ENCODE peak calls at places on chromosomes 11 and 22, in five cellular contexts. One of them, this sample, is unnamed.

GRCh38 chr11:15864021-15864805 is 492.1 kb downstream of the SOX6 start:
- ATAC-seq in right cardiac atrium: no peak
- ATAC-seq in T-helper 17 cell: no peak
- ATAC-seq in naive B cell: no peak
- ATAC-seq in activated naive CD8-positive, alpha-beta T cell treated with anti-CD3 and anti-CD28 coated beads, Interleukin-2, amount 50 U/mL, for 24 hours: no peak
- ATAC-seq in this sample: no peak

GRCh38 chr11:34680918-34681554 is 60.1 kb downstream of the EHF start:
- ATAC-seq in right cardiac atrium: no peak
- ATAC-seq in T-helper 17 cell: no peak
- ATAC-seq in naive B cell: no peak
- ATAC-seq in activated naive CD8-positive, alpha-beta T cell treated with anti-CD3 and anti-CD28 coated beads, Interleukin-2, amount 50 U/mL, for 24 hours: no peak
- ATAC-seq in this sample: peak; percentile 56

GRCh38 chr22:37514526-37515051 is 4.6 kb downstream of the CARD10 start:
- ATAC-seq in right cardiac atrium: no peak
- ATAC-seq in T-helper 17 cell: no peak
- ATAC-seq in naive B cell: no peak
- ATAC-seq in activated naive CD8-positive, alpha-beta T cell treated with anti-CD3 and anti-CD28 coated beads, Interleukin-2, amount 50 U/mL, for 24 hours: no peak
- ATAC-seq in this sample: no peak

GRCh38 chr11:86692317-86692716 is 19.9 kb upstream of the ME3 start:
- ATAC-seq in right cardiac atrium: no peak
- ATAC-seq in T-helper 17 cell: no peak
- ATAC-seq in naive B cell: no peak
- ATAC-seq in activated naive CD8-positive, alpha-beta T cell treated with anti-CD3 and anti-CD28 coated beads, Interleukin-2, amount 50 U/mL, for 24 hours: no peak
- ATAC-seq in this sample: no peak

GRCh38 chr11:31340903-31341572 is 28.5 kb downstream of the DCDC1 start:
- ATAC-seq in right cardiac atrium: no peak
- ATAC-seq in T-helper 17 cell: peak; percentile 45
- ATAC-seq in naive B cell: no peak
- ATAC-seq in activated naive CD8-positive, alpha-beta T cell treated with anti-CD3 and anti-CD28 coated beads, Interleukin-2, amount 50 U/mL, for 24 hours: no peak
- ATAC-seq in this sample: no peak

GRCh38 chr11:129348813-129349212 is 26.8 kb upstream of the BARX2 start:
- ATAC-seq in right cardiac atrium: no peak
- ATAC-seq in T-helper 17 cell: no peak
- ATAC-seq in naive B cell: no peak
- ATAC-seq in activated naive CD8-positive, alpha-beta T cell treated with anti-CD3 and anti-CD28 coated beads, Interleukin-2, amount 50 U/mL, for 24 hours: peak; percentile 28
- ATAC-seq in this sample: no peak

GRCh38 chr22:23608583-23608982 is 23.5 kb downstream of the DRICH1 start:
- ATAC-seq in right cardiac atrium: no peak
- ATAC-seq in T-helper 17 cell: no peak
- ATAC-seq in naive B cell: no peak
- ATAC-seq in activated naive CD8-positive, alpha-beta T cell treated with anti-CD3 and anti-CD28 coated beads, Interleukin-2, amount 50 U/mL, for 24 hours: no peak
- ATAC-seq in this sample: no peak

GRCh38 chr11:13635804-13636203 is 32.7 kb upstream of the FAR1 start:
- ATAC-seq in right cardiac atrium: no peak
- ATAC-seq in T-helper 17 cell: no peak
- ATAC-seq in naive B cell: no peak
- ATAC-seq in activated naive CD8-positive, alpha-beta T cell treated with anti-CD3 and anti-CD28 coated beads, Interleukin-2, amount 50 U/mL, for 24 hours: no peak
- ATAC-seq in this sample: no peak

GRCh38 chr11:119977584-119977860 is 160.4 kb downstream of the TRIM29 start:
- ATAC-seq in right cardiac atrium: no peak
- ATAC-seq in T-helper 17 cell: no peak
- ATAC-seq in naive B cell: no peak
- ATAC-seq in activated naive CD8-positive, alpha-beta T cell treated with anti-CD3 and anti-CD28 coated beads, Interleukin-2, amount 50 U/mL, for 24 hours: no peak
- ATAC-seq in this sample: no peak

GRCh38 chr11:72037554-72038311 is 39.0 kb downstream of the IL18BP start:
- ATAC-seq in right cardiac atrium: no peak
- ATAC-seq in T-helper 17 cell: no peak
- ATAC-seq in naive B cell: no peak
- ATAC-seq in activated naive CD8-positive, alpha-beta T cell treated with anti-CD3 and anti-CD28 coated beads, Interleukin-2, amount 50 U/mL, for 24 hours: no peak
- ATAC-seq in this sample: no peak

GRCh38 chr11:96035744-96036087 is 111.8 kb upstream of the MTMR2 start:
- ATAC-seq in right cardiac atrium: no peak
- ATAC-seq in T-helper 17 cell: no peak
- ATAC-seq in naive B cell: no peak
- ATAC-seq in activated naive CD8-positive, alpha-beta T cell treated with anti-CD3 and anti-CD28 coated beads, Interleukin-2, amount 50 U/mL, for 24 hours: no peak
- ATAC-seq in this sample: no peak

GRCh38 chr11:118679483-118679882 is at the start of gene TREH:
- ATAC-seq in right cardiac atrium: peak; percentile 38
- ATAC-seq in T-helper 17 cell: no peak
- ATAC-seq in naive B cell: no peak
- ATAC-seq in activated naive CD8-positive, alpha-beta T cell treated with anti-CD3 and anti-CD28 coated beads, Interleukin-2, amount 50 U/mL, for 24 hours: no peak
- ATAC-seq in this sample: peak; percentile 63

GRCh38 chr11:2919188-2919587 is 10.0 kb downstream of the PHLDA2 start:
- ATAC-seq in right cardiac atrium: no peak
- ATAC-seq in T-helper 17 cell: no peak
- ATAC-seq in naive B cell: no peak
- ATAC-seq in activated naive CD8-positive, alpha-beta T cell treated with anti-CD3 and anti-CD28 coated beads, Interleukin-2, amount 50 U/mL, for 24 hours: no peak
- ATAC-seq in this sample: no peak

GRCh38 chr22:47465809-47466208 is 703.4 kb downstream of the TBC1D22A start:
- ATAC-seq in right cardiac atrium: no peak
- ATAC-seq in T-helper 17 cell: no peak
- ATAC-seq in naive B cell: no peak
- ATAC-seq in activated naive CD8-positive, alpha-beta T cell treated with anti-CD3 and anti-CD28 coated beads, Interleukin-2, amount 50 U/mL, for 24 hours: no peak
- ATAC-seq in this sample: no peak

GRCh38 chr11:69144719-69145365 is 10.9 kb upstream of the SMIM38 start:
- ATAC-seq in right cardiac atrium: no peak
- ATAC-seq in T-helper 17 cell: no peak
- ATAC-seq in naive B cell: no peak
- ATAC-seq in activated naive CD8-positive, alpha-beta T cell treated with anti-CD3 and anti-CD28 coated beads, Interleukin-2, amount 50 U/mL, for 24 hours: peak; percentile 79
- ATAC-seq in this sample: peak; percentile 20

GRCh38 chr11:75896843-75897419 is 81.9 kb downstream of the UVRAG start:
- ATAC-seq in right cardiac atrium: peak; percentile 49
- ATAC-seq in T-helper 17 cell: peak; percentile 51
- ATAC-seq in naive B cell: no peak
- ATAC-seq in activated naive CD8-positive, alpha-beta T cell treated with anti-CD3 and anti-CD28 coated beads, Interleukin-2, amount 50 U/mL, for 24 hours: peak; percentile 17
- ATAC-seq in this sample: no peak

GRCh38 chr22:33576205-33576604 is 344.1 kb downstream of the LARGE1 start:
- ATAC-seq in right cardiac atrium: no peak
- ATAC-seq in T-helper 17 cell: no peak
- ATAC-seq in naive B cell: peak; percentile 71
- ATAC-seq in activated naive CD8-positive, alpha-beta T cell treated with anti-CD3 and anti-CD28 coated beads, Interleukin-2, amount 50 U/mL, for 24 hours: no peak
- ATAC-seq in this sample: no peak